ENCODE peak calls at places on chromosomes 3 and 15, in six cellular contexts. X is HepG2, M is Panc1, V is GM12878, U is K562, F is HCT116. O is an unnamed sample. For H3K4me1, the result is how much of the 10 kb centered on the place peaks cover.

GRCh38 chr3:126947429-126947828 is 35.5 kb upstream of the PLXNA1 start:
- ATAC-seq in X (no peak), M (no peak), V (no peak), U (no peak), F (no peak), O (no peak)

GRCh38 chr3:10552631-10552943 is 47.2 kb upstream of the ATP2B2 start:
- ATAC-seq in X (no peak), M (no peak), V (peak), U (no peak), F (peak), O (no peak)

GRCh38 chr3:152199069-152199838 is 69.5 kb upstream of the MBNL1 start:
- ATAC-seq in X (no peak), M (no peak), V (peak), U (peak), F (no peak), O (no peak)

GRCh38 chr3:112437146-112438022 is 61.9 kb downstream of the BTLA start:
- ATAC-seq in X (peak), M (peak), V (peak), U (peak), F (peak), O (no peak)

GRCh38 chr15:51083641-51084040 is 11.1 kb downstream of the TNFAIP8L3 start:
- ATAC-seq in X (no peak), M (no peak), V (no peak), U (no peak), F (no peak), O (no peak)

GRCh38 chr3:128297401-128298138 is 144.3 kb downstream of the EEFSEC start:
- ATAC-seq in X (no peak), M (no peak), V (no peak), U (no peak), F (no peak), O (no peak)

GRCh38 chr3:139893963-139894637 is 40.9 kb upstream of the CLSTN2 start:
- ATAC-seq in X (no peak), M (no peak), V (no peak), U (no peak), F (no peak), O (peak)

GRCh38 chr3:128438488-128439072 is 28.1 kb downstream of the DNAJB8 start:
- ATAC-seq in X (peak), M (no peak), V (peak), U (peak), F (peak), O (no peak)

GRCh38 chr15:79192462-79193036 is 90.0 kb upstream of the ANKRD34C start:
- ATAC-seq in X (no peak), M (peak), V (no peak), U (no peak), F (no peak), O (no peak)

GRCh38 chr3:179452166-179452544 is 885 bp upstream of the GNB4 start:
- ATAC-seq in X (no peak), M (no peak), V (no peak), U (no peak), F (no peak), O (no peak)

GRCh38 chr15:92521624-92522008 is 127.9 kb downstream of the ST8SIA2 start:
- ATAC-seq in X (peak), M (peak), V (peak), U (peak), F (peak), O (peak)

GRCh38 chr3:139718415-139718814 is 40.6 kb upstream of the NMNAT3 start:
- ATAC-seq in X (peak), M (peak), V (no peak), U (peak), F (peak), O (no peak)

GRCh38 chr15:91561371-91562100 is 292.0 kb upstream of the SLCO3A1 start:
- ATAC-seq in X (no peak), M (no peak), V (no peak), U (no peak), F (no peak), O (peak)

GRCh38 chr3:45042162-45042561 is 16.1 kb downstream of the CLEC3B start:
- ATAC-seq in X (no peak), M (no peak), V (peak), U (no peak), F (no peak), O (no peak)

GRCh38 chr3:50611464-50612233 is at the start of gene CISH:
- ATAC-seq in X (peak), M (peak), V (peak), U (peak), F (peak), O (peak)
- H3K4me1 ChIP-seq in X (under half), M (under half), V (under half), U (under half), F (under half), O (half or more)

GRCh38 chr15:100602822-100603393 is 519 bp downstream of the ASB7 start:
- ATAC-seq in X (peak), M (no peak), V (peak), U (peak), F (peak), O (no peak)

GRCh38 chr15:100601628-100602063 is 338 bp downstream of the LINS1 start:
- ATAC-seq in X (peak), M (peak), V (peak), U (peak), F (peak), O (peak)

GRCh38 chr15:100601158-100601557 is 826 bp downstream of the LINS1 start:
- ATAC-seq in X (peak), M (no peak), V (no peak), U (peak), F (no peak), O (no peak)

GRCh38 chr15:100598655-100599054 is 3.3 kb downstream of the LINS1 start:
- ATAC-seq in X (no peak), M (no peak), V (no peak), U (no peak), F (no peak), O (no peak)

DNA sequence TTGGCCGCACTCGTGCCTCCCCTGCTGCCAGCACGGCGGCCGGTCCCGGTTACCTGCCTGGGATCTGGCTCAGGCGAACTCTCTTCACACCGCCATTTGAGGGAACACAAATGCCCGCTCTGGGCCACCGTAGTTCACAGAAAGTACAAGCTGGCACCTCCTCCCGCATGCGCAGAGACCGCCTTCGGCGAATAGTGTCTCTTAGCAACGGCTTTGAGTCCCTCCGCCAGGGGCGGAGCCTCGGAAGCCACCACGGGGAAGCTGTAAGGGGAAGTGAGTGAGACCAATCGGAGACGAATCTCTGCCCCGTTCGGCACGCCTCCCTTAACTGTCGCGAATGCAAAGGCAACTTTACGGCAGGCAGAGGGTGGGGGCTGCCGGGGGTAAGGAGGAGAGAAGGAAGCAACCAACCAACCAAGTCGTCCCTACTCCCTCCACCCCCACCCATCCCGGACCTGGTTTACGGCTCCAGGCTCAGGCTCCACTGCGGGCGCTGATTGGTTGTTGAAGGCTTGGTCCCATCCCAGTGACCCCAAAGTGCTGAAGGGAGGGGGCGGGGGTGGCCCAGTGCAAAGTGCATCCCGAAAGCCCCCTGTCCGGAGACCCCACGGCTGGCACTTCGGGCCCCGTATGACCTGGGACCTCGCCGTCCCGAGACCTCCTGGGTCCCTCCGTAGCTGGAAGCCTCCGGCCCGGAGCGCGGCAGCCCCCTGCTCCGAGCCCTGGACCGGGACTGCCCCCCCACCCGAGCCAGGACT is at the start of the genes ASB7 and LINS1:
- ATAC-seq in X (peak), M (peak), V (peak), U (peak), F (peak), O (peak)
- TF ChIP-seq POLR2AphosphoS5 in X (peak), M (peak), V (peak), U (peak), F (peak), O (peak)

DNA sequence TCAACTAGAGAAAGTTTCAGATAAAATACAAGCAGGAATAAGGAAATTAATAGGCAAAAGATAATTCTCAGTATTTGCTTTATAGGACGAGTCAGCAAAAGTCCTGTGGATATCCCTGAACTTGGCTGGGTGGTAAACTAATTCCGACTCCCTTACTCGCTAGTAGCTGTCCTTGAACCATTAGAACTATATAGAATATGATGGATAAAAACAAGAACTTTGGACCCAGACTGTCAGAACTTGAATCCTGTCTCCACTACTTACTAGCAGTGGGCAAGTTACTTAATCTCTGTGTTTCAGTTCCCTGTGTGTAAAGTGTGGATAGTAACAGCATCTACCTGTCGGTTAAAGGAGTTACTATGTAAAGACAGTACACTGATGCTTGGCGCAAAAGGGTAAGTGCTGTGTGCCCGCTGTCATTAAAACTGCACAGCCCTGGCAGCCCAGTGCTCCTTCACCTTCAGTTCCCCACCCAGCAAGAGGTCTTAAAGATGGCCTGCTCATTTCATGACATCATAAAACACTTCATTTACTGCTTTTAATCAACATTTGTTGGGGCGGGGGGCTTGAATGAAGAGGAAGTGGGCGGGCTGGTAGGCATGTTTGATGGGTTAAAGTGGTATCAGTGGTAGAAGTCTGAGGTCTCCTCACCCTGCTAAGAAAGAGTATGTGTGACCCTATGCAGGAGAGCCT is 7.3 kb downstream of the TPM1 start:
- ATAC-seq in X (no peak), M (no peak), V (no peak), U (no peak), F (no peak), O (no peak)
- H3K4me3 ChIP-seq in X (peak), M (peak), V (no peak), U (peak), F (no peak), O (peak)

GRCh38 chr3:63724987-63725386 is 72.5 kb downstream of the SNTN start:
- ATAC-seq in X (no peak), M (no peak), V (no peak), U (no peak), F (peak), O (no peak)

GRCh38 chr3:63731866-63732265 is 79.4 kb downstream of the SNTN start:
- ATAC-seq in X (no peak), M (no peak), V (no peak), U (no peak), F (no peak), O (no peak)

GRCh38 chr3:63726656-63727055 is 74.2 kb downstream of the SNTN start:
- ATAC-seq in X (no peak), M (no peak), V (no peak), U (no peak), F (no peak), O (no peak)

DNA sequence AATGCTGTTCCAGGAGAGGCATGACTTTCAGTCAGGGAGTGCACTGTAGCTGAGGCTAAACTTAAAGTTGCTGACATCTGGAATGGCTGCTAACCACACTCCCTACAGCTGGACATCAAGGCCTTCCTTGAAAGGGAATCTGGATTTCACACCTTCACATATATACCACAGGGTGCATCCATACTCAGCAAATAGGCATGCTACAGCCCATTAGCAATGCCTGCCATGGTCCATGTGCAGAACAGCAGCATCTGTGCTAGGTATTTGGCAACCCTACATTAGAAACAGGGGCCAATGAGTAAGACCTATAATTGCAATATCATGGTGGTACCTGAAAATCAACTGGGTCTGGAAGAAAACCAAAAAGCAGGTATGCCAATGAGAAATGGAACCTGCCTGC is 74.8 kb downstream of the SNTN start:
- ATAC-seq in X (no peak), M (no peak), V (no peak), U (no peak), F (no peak), O (no peak)
- H3K4me1 ChIP-seq in X (under half), M (under half), V (under half), U (under half), F (under half), O (under half)

DNA sequence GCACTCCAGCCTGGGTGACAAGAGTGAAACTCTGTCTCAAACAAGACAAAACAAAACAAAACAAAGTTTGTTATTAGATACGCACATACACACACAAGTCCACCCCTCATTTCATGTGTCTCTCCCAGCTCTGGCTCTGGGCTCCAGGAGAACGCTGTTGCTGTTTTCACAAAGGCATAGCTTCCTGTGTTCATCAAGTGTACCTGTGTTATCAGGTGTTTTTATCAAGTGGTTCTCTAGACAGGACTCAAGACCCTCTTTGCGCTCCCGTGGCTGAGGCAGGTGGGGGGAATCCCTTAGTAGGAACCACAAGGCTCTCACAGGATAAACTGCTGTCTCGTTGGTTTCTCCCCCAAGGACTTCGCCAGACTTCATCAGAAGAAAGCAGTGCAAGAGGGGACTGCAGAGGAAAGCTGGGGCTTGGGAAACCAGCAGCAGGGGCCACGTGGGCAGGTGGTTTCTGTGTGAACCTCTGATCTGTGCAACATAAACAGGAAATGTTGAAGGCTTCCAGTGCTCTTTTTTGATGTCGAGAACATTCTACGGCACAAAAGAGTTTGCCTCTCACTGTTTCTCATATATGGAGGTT is 6.9 kb upstream of the PPP1R2 start:
- ATAC-seq in X (peak), M (no peak), V (peak), U (no peak), F (no peak), O (no peak)
- TF ChIP-seq POLR2AphosphoS5 in X (no peak), M (no peak), V (no peak), U (no peak), F (no peak), O (no peak)